ENCODE peak calls at places on chromosomes 11 and 22, in six cellular contexts. O is heart left ventricle; A is AG09309; D is DMS153; S is CD8-positive, alpha-beta T cell; U is activated CD4-positive, alpha-beta T cell treated with anti-CD3 and anti-CD28 coated beads, Interleukin-2, amount 10 ng/mL, durations not matched to agents 7 days and 5 days. P is an unnamed sample.

GRCh38 chr11:118662401-118663271 is 16.8 kb downstream of the TREH start:
- DNase-seq in O (no peak), A (no peak), D (no peak), S (no peak), U (no peak), P (no peak)

GRCh38 chr22:47019012-47019790 is 256.8 kb downstream of the TBC1D22A start:
- DNase-seq in O (no peak), A (no peak), D (no peak), S (no peak), U (no peak), P (no peak)

GRCh38 chr11:126597041-126597440 is 241.6 kb downstream of the ST3GAL4 start:
- DNase-seq in O (no peak), A (no peak), D (no peak), S (no peak), U (no peak), P (no peak)

GRCh38 chr11:13143486-13144297 is 133.9 kb upstream of the BMAL1 start:
- DNase-seq in O (no peak), A (no peak), D (no peak), S (no peak), U (no peak), P (no peak)

GRCh38 chr11:78905756-78906155 is 331.1 kb upstream of the NARS2 start:
- DNase-seq in O (no peak), A (no peak), D (no peak), S (no peak), U (no peak), P (no peak)

GRCh38 chr11:118304227-118304808 is at the start of gene CD3E:
- DNase-seq in O (no peak), A (no peak), D (no peak), S (peak; percentile 55), U (peak; percentile 84), P (no peak)

GRCh38 chr11:113176561-113176960 is 137.8 kb upstream of the TTC12 start:
- DNase-seq in O (no peak), A (no peak), D (no peak), S (no peak), U (no peak), P (no peak)

GRCh38 chr11:78061088-78061920 is 2.4 kb upstream of the THRSP start:
- DNase-seq in O (peak; percentile 64), A (no peak), D (no peak), S (no peak), U (no peak), P (no peak)

GRCh38 chr11:74019860-74020259 is 11.0 kb upstream of the UCP3 start:
- DNase-seq in O (no peak), A (no peak), D (no peak), S (no peak), U (no peak), P (no peak)

GRCh38 chr11:111555255-111555654 is 14.7 kb downstream of the LAYN start:
- DNase-seq in O (no peak), A (no peak), D (no peak), S (no peak), U (no peak), P (no peak)

GRCh38 chr11:109026891-109027489 is 362.1 kb downstream of the DDX10 start:
- DNase-seq in O (no peak), A (no peak), D (no peak), S (no peak), U (no peak), P (no peak)

GRCh38 chr11:69959461-69959860 is 118.7 kb upstream of the ANO1 start:
- DNase-seq in O (no peak), A (no peak), D (no peak), S (no peak), U (no peak), P (no peak)

GRCh38 chr22:42160830-42161696 is 30.5 kb upstream of the CYP2D6 start:
- DNase-seq in O (no peak), A (no peak), D (no peak), S (no peak), U (no peak), P (no peak)

GRCh38 chr11:44301856-44302231 is 8.1 kb downstream of the ALX4 start:
- DNase-seq in O (no peak), A (no peak), D (no peak), S (no peak), U (no peak), P (no peak)

GRCh38 chr22:33659423-33659822 is 260.9 kb downstream of the LARGE1 start:
- DNase-seq in O (peak; percentile 36), A (peak; percentile 5), D (no peak), S (no peak), U (no peak), P (no peak)

GRCh38 chr11:8810331-8811301 is 100.4 kb upstream of the AKIP1 start:
- DNase-seq in O (peak; percentile 85), A (peak; percentile 59), D (peak; percentile 66), S (no peak), U (no peak), P (peak; percentile 52)

GRCh38 chr22:27198518-27199035 is 541.2 kb downstream of the MIAT start:
- DNase-seq in O (no peak), A (no peak), D (no peak), S (no peak), U (no peak), P (no peak)

GRCh38 chr22:44721206-44721605 is 19.2 kb downstream of the PRR5 start:
- DNase-seq in O (no peak), A (no peak), D (no peak), S (no peak), U (no peak), P (no peak)

GRCh38 chr11:94785509-94785908 is 17.4 kb downstream of the AMOTL1 start:
- DNase-seq in O (no peak), A (no peak), D (no peak), S (no peak), U (no peak), P (no peak)

GRCh38 chr22:44658371-44658953 is 43.5 kb upstream of the PRR5 start:
- DNase-seq in O (peak; percentile 46), A (peak; percentile 67), D (no peak), S (no peak), U (no peak), P (no peak)

GRCh38 chr22:37566903-37567798 is 6.9 kb downstream of the CDC42EP1 start:
- DNase-seq in O (peak; percentile 78), A (no peak), D (peak; percentile 25), S (peak; percentile 86), U (peak; percentile 94), P (peak; percentile 45)

GRCh38 chr11:122559734-122560382 is 95.7 kb upstream of the UBASH3B start:
- DNase-seq in O (no peak), A (no peak), D (no peak), S (no peak), U (no peak), P (no peak)

GRCh38 chr11:78940500-78941225 is 366.0 kb upstream of the NARS2 start:
- DNase-seq in O (no peak), A (no peak), D (peak; percentile 89), S (no peak), U (no peak), P (peak; percentile 96)

GRCh38 chr22:41447435-41448188 is 1.0 kb upstream of the TOB2 start:
- DNase-seq in O (peak; percentile 78), A (no peak), D (peak; percentile 47), S (peak; percentile 36), U (peak; percentile 61), P (peak; percentile 45)

GRCh38 chr22:45192701-45193187 is 29.0 kb downstream of the NUP50 start:
- DNase-seq in O (no peak), A (no peak), D (no peak), S (no peak), U (no peak), P (no peak)